ENCODE peak calls at places on chromosomes 13 and 19, in five cellular contexts. N is Peyer's patch, H is M059J, U is COLO829, K is NCI-H2171 treated with DMSO at 0.1 percent for 48 hours. T is an unnamed sample.

GRCh38 chr13:20832861-20833260 is 59.1 kb upstream of the EEF1AKMT1 start:
- DNase-seq in K (no peak), N (no peak), U (no peak), H (no peak), T (no peak)

GRCh38 chr19:49469828-49470614 is 4.0 kb upstream of the FLT3LG start:
- DNase-seq in H (peak; percentile 18), U (no peak), K (peak; percentile 16), N (no peak), T (peak; percentile 29)

GRCh38 chr19:49968279-49968922 is 7.4 kb upstream of the SIGLEC11 start:
- DNase-seq in U (no peak), K (no peak), H (no peak), N (no peak), T (no peak)

GRCh38 chr13:49610176-49610575 is 18.1 kb upstream of the ARL11 start:
- DNase-seq in H (no peak), U (no peak), K (peak; percentile 95), N (no peak), T (peak; percentile 81)

GRCh38 chr19:50258918-50259372 is 55.5 kb downstream of the MYH14 start:
- DNase-seq in H (no peak), K (no peak), U (peak; percentile 13), N (no peak), T (peak; percentile 12)

GRCh38 chr13:111460548-111461444 is 140.4 kb downstream of the TEX29 start:
- DNase-seq in H (peak; percentile 46), N (peak; percentile 22), K (peak; percentile 13), U (no peak), T (peak; percentile 91)

GRCh38 chr13:111252449-111253124 is 67.9 kb upstream of the TEX29 start:
- DNase-seq in H (no peak), K (no peak), N (no peak), U (no peak), T (no peak)

GRCh38 chr13:112971288-112971643 is 2.3 kb downstream of the MCF2L start:
- DNase-seq in U (no peak), N (peak; percentile 33), K (no peak), H (no peak), T (no peak)

GRCh38 chr13:97946951-97947588 is 6.4 kb upstream of the IPO5 start:
- DNase-seq in U (no peak), H (peak; percentile 79), K (no peak), N (no peak), T (no peak)

GRCh38 chr13:42957881-42958280 is 34.2 kb downstream of the EPSTI1 start:
- DNase-seq in H (no peak), U (no peak), K (no peak), N (no peak), T (no peak)

GRCh38 chr13:87810920-87811344 is 139.8 kb downstream of the SLITRK5 start:
- DNase-seq in H (no peak), U (no peak), N (no peak), K (no peak), T (peak; percentile 64)

GRCh38 chr13:36432106-36432544 is at the start of gene CCNA1:
- DNase-seq in H (no peak), U (no peak), N (no peak), K (no peak), T (peak; percentile 89)

GRCh38 chr13:46297338-46297737 is 85.6 kb downstream of the LRRC63 start:
- DNase-seq in N (no peak), K (no peak), H (no peak), U (no peak), T (no peak)

GRCh38 chr13:95020298-95020987 is 280.8 kb downstream of the ABCC4 start:
- DNase-seq in K (no peak), H (peak; percentile 87), N (no peak), U (no peak), T (no peak)

GRCh38 chr19:33804021-33804799 is 7.5 kb downstream of the KCTD15 start:
- DNase-seq in K (no peak), N (peak; percentile 89), H (peak; percentile 50), U (no peak), T (no peak)

GRCh38 chr19:30090476-30090875 is 148.4 kb downstream of the URI1 start:
- DNase-seq in U (no peak), H (no peak), N (peak; percentile 20), K (no peak), T (no peak)

GRCh38 chr19:18948976-18949356 is 7.9 kb upstream of the HOMER3 start:
- DNase-seq in N (no peak), H (no peak), K (no peak), U (no peak), T (no peak)

GRCh38 chr13:113932060-113932459 is 41.8 kb downstream of the C13orf46 start:
- DNase-seq in N (peak; percentile 8), H (no peak), U (no peak), K (no peak), T (no peak)

GRCh38 chr13:110415669-110416068 is 108.6 kb downstream of the COL4A2 start:
- DNase-seq in H (peak; percentile 54), N (no peak), U (no peak), K (no peak), T (peak; percentile 48)

GRCh38 chr13:52432456-52432855 is 18.0 kb downstream of the VPS36 start:
- DNase-seq in H (no peak), K (no peak), N (no peak), U (no peak), T (no peak)

GRCh38 chr19:46015080-46015960 is 7.5 kb downstream of the PGLYRP1 start:
- DNase-seq in H (peak; percentile 64), K (peak; percentile 58), N (peak; percentile 87), U (peak; percentile 54), T (peak; percentile 94)

GRCh38 chr19:38653028-38653571 is 5.7 kb downstream of the ACTN4 start:
- DNase-seq in H (peak; percentile 34), K (peak; percentile 96), U (no peak), N (peak; percentile 73), T (peak; percentile 78)

GRCh38 chr19:20278342-20278741 is 111.3 kb downstream of the ZNF486 start:
- DNase-seq in K (no peak), N (no peak), U (no peak), H (no peak), T (no peak)

GRCh38 chr13:49935171-49936084 is 712 bp downstream of the SPRYD7 start:
- DNase-seq in U (peak; percentile 17), H (peak; percentile 70), N (no peak), K (peak; percentile 48), T (peak; percentile 57)

GRCh38 chr19:4501005-4501591 is 17.2 kb downstream of the PLIN4 start:
- DNase-seq in N (no peak), H (no peak), K (no peak), U (no peak), T (no peak)

GRCh38 chr19:47663435-47663910 is 49.7 kb upstream of the EHD2 start:
- DNase-seq in U (no peak), K (no peak), N (no peak), H (peak; percentile 91), T (no peak)

GRCh38 chr19:18373892-18374629 is 11.9 kb upstream of the GDF15 start:
- DNase-seq in H (peak; percentile 98), N (peak; percentile 76), K (peak; percentile 82), U (peak; percentile 97), T (peak; percentile 96)

GRCh38 chr13:94617389-94618000 is 15.8 kb downstream of the GPR180 start:
- DNase-seq in N (no peak), H (no peak), K (peak; percentile 60), U (no peak), T (peak; percentile 58)